ENCODE peak calls at places on chromosomes 7 and 10, in nine cellular contexts. One of them, this sample, is unnamed.

GRCh38 chr10:43166207-43166878 is 28.1 kb downstream of the CSGALNACT2 start:
- DNase-seq in AG04450: no peak
- DNase-seq in thyroid gland: no peak
- DNase-seq in progenitor cell of endocrine pancreas: no peak
- DNase-seq in lower leg skin: no peak
- DNase-seq in breast epithelium: no peak
- DNase-seq in cardiac muscle cell: no peak
- DNase-seq in dorsolateral prefrontal cortex: no peak
- DNase-seq in osteocyte: no peak
- DNase-seq in this sample: no peak

GRCh38 chr10:77390481-77390891 is 247.1 kb downstream of the KCNMA1 start:
- DNase-seq in cardiac muscle cell: peak; percentile 10
- DNase-seq in progenitor cell of endocrine pancreas: no peak
- DNase-seq in breast epithelium: peak; percentile 53
- DNase-seq in osteocyte: no peak
- DNase-seq in AG04450: no peak
- DNase-seq in dorsolateral prefrontal cortex: no peak
- DNase-seq in lower leg skin: peak; percentile 60
- DNase-seq in thyroid gland: no peak
- DNase-seq in this sample: no peak

GRCh38 chr7:17301491-17302101 is 3.1 kb downstream of the AHR start:
- DNase-seq in cardiac muscle cell: peak; percentile 62
- DNase-seq in progenitor cell of endocrine pancreas: no peak
- DNase-seq in breast epithelium: no peak
- DNase-seq in dorsolateral prefrontal cortex: no peak
- DNase-seq in thyroid gland: peak; percentile 41
- DNase-seq in lower leg skin: no peak
- DNase-seq in osteocyte: no peak
- DNase-seq in AG04450: no peak
- DNase-seq in this sample: no peak

GRCh38 chr10:4763960-4764428 is 62.0 kb upstream of the AKR1E2 start:
- DNase-seq in dorsolateral prefrontal cortex: no peak
- DNase-seq in lower leg skin: no peak
- DNase-seq in progenitor cell of endocrine pancreas: no peak
- DNase-seq in osteocyte: no peak
- DNase-seq in thyroid gland: no peak
- DNase-seq in breast epithelium: no peak
- DNase-seq in cardiac muscle cell: peak; percentile 60
- DNase-seq in AG04450: peak; percentile 44
- DNase-seq in this sample: no peak

GRCh38 chr7:35513828-35514227 is 181.1 kb downstream of the HERPUD2 start:
- DNase-seq in thyroid gland: no peak
- DNase-seq in progenitor cell of endocrine pancreas: no peak
- DNase-seq in AG04450: no peak
- DNase-seq in breast epithelium: no peak
- DNase-seq in lower leg skin: no peak
- DNase-seq in dorsolateral prefrontal cortex: no peak
- DNase-seq in cardiac muscle cell: peak; percentile 13
- DNase-seq in osteocyte: no peak
- DNase-seq in this sample: no peak

GRCh38 chr7:42843209-42843800 is 68.6 kb downstream of the C7orf25 start:
- DNase-seq in thyroid gland: peak; percentile 45
- DNase-seq in osteocyte: no peak
- DNase-seq in progenitor cell of endocrine pancreas: no peak
- DNase-seq in breast epithelium: no peak
- DNase-seq in lower leg skin: no peak
- DNase-seq in AG04450: no peak
- DNase-seq in dorsolateral prefrontal cortex: peak; percentile 46
- DNase-seq in cardiac muscle cell: peak; percentile 65
- DNase-seq in this sample: no peak

GRCh38 chr10:86597306-86597705 is 57.0 kb upstream of the OPN4 start:
- DNase-seq in osteocyte: no peak
- DNase-seq in breast epithelium: no peak
- DNase-seq in lower leg skin: no peak
- DNase-seq in progenitor cell of endocrine pancreas: no peak
- DNase-seq in cardiac muscle cell: no peak
- DNase-seq in dorsolateral prefrontal cortex: no peak
- DNase-seq in thyroid gland: no peak
- DNase-seq in AG04450: no peak
- DNase-seq in this sample: no peak

GRCh38 chr7:99061001-99061779 is 82.7 kb downstream of the SMURF1 start:
- DNase-seq in thyroid gland: no peak
- DNase-seq in osteocyte: no peak
- DNase-seq in AG04450: no peak
- DNase-seq in breast epithelium: no peak
- DNase-seq in dorsolateral prefrontal cortex: no peak
- DNase-seq in cardiac muscle cell: no peak
- DNase-seq in progenitor cell of endocrine pancreas: no peak
- DNase-seq in lower leg skin: no peak
- DNase-seq in this sample: no peak

GRCh38 chr7:125119559-125120115 is 190.0 kb upstream of the POT1 start:
- DNase-seq in thyroid gland: no peak
- DNase-seq in cardiac muscle cell: no peak
- DNase-seq in progenitor cell of endocrine pancreas: no peak
- DNase-seq in dorsolateral prefrontal cortex: no peak
- DNase-seq in breast epithelium: no peak
- DNase-seq in AG04450: no peak
- DNase-seq in osteocyte: no peak
- DNase-seq in lower leg skin: no peak
- DNase-seq in this sample: no peak

GRCh38 chr10:89163265-89163995 is 43.7 kb downstream of the CH25H start:
- DNase-seq in dorsolateral prefrontal cortex: peak; percentile 50
- DNase-seq in osteocyte: no peak
- DNase-seq in breast epithelium: peak; percentile 22
- DNase-seq in thyroid gland: peak; percentile 3
- DNase-seq in lower leg skin: peak; percentile 90
- DNase-seq in AG04450: no peak
- DNase-seq in progenitor cell of endocrine pancreas: no peak
- DNase-seq in cardiac muscle cell: peak; percentile 47
- DNase-seq in this sample: no peak

GRCh38 chr7:130207033-130207432 is 627 bp upstream of the SSMEM1 start:
- DNase-seq in lower leg skin: no peak
- DNase-seq in breast epithelium: no peak
- DNase-seq in AG04450: no peak
- DNase-seq in thyroid gland: no peak
- DNase-seq in dorsolateral prefrontal cortex: no peak
- DNase-seq in progenitor cell of endocrine pancreas: no peak
- DNase-seq in osteocyte: no peak
- DNase-seq in cardiac muscle cell: no peak
- DNase-seq in this sample: no peak

GRCh38 chr10:59898125-59898835 is 8.1 kb downstream of the CCDC6 start:
- DNase-seq in breast epithelium: no peak
- DNase-seq in lower leg skin: no peak
- DNase-seq in cardiac muscle cell: no peak
- DNase-seq in dorsolateral prefrontal cortex: no peak
- DNase-seq in progenitor cell of endocrine pancreas: no peak
- DNase-seq in thyroid gland: no peak
- DNase-seq in AG04450: no peak
- DNase-seq in osteocyte: no peak
- DNase-seq in this sample: no peak

GRCh38 chr7:320297-320696 is 30.3 kb downstream of the FOXL3 start:
- DNase-seq in progenitor cell of endocrine pancreas: no peak
- DNase-seq in cardiac muscle cell: no peak
- DNase-seq in breast epithelium: no peak
- DNase-seq in lower leg skin: no peak
- DNase-seq in thyroid gland: no peak
- DNase-seq in osteocyte: no peak
- DNase-seq in dorsolateral prefrontal cortex: no peak
- DNase-seq in AG04450: no peak
- DNase-seq in this sample: no peak

GRCh38 chr10:71799785-71800453 is 26.6 kb upstream of the VSIR start:
- DNase-seq in progenitor cell of endocrine pancreas: no peak
- DNase-seq in cardiac muscle cell: peak; percentile 32
- DNase-seq in breast epithelium: no peak
- DNase-seq in thyroid gland: no peak
- DNase-seq in dorsolateral prefrontal cortex: no peak
- DNase-seq in osteocyte: no peak
- DNase-seq in lower leg skin: no peak
- DNase-seq in AG04450: no peak
- DNase-seq in this sample: no peak

GRCh38 chr7:1458676-1459511 is at the start of gene MICALL2:
- DNase-seq in lower leg skin: peak; percentile 96
- DNase-seq in progenitor cell of endocrine pancreas: no peak
- DNase-seq in osteocyte: peak; percentile 92
- DNase-seq in AG04450: peak; percentile 65
- DNase-seq in thyroid gland: peak; percentile 84
- DNase-seq in dorsolateral prefrontal cortex: no peak
- DNase-seq in cardiac muscle cell: peak; percentile 86
- DNase-seq in breast epithelium: peak; percentile 64
- DNase-seq in this sample: peak; percentile 38

DNA sequence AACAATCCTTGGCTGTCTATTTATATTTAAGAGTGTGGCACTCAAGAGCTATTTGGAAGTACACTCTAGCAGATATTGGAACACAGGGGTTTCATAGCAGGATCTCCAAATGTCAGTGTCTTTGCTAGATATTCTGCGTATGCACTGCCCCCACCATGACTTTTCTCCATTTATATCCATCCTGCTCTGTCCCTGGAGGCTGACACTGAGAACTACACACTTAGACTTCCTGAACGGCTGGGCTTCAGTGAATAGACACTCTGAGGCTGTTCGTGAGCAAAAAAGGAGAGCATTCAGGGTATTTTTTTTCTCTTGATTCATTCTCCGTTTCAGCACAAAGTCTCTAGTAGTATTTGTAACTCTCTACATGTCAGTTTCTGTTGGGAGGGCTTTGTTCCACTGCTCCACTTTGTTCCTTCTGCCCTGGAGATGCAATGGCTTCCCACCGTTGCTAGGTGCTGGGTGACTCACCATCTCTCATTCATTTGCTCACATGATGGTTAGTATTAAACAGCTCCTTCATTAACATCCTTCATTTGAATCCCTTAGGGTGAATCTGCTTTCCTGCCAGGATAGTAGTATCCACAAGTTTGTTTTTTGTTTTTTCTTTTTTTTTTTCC is 155.9 kb upstream of the SLC13A1 start:
- DNase-seq in AG04450: no peak
- DNase-seq in progenitor cell of endocrine pancreas: no peak
- DNase-seq in lower leg skin: no peak
- DNase-seq in osteocyte: no peak
- DNase-seq in cardiac muscle cell: peak; percentile 34
- DNase-seq in thyroid gland: no peak
- DNase-seq in breast epithelium: no peak
- DNase-seq in dorsolateral prefrontal cortex: no peak
- DNase-seq in this sample: no peak
- TF ChIP-seq CTCF in AG04450: no peak
- TF ChIP-seq CTCF in progenitor cell of endocrine pancreas: no peak
- TF ChIP-seq CTCF in lower leg skin: no peak
- TF ChIP-seq CTCF in osteocyte: peak; percentile 8
- TF ChIP-seq CTCF in cardiac muscle cell: peak; percentile 18
- TF ChIP-seq CTCF in thyroid gland: no peak
- TF ChIP-seq CTCF in breast epithelium: no peak
- TF ChIP-seq CTCF in dorsolateral prefrontal cortex: no peak
- TF ChIP-seq CTCF in this sample: no peak

DNA sequence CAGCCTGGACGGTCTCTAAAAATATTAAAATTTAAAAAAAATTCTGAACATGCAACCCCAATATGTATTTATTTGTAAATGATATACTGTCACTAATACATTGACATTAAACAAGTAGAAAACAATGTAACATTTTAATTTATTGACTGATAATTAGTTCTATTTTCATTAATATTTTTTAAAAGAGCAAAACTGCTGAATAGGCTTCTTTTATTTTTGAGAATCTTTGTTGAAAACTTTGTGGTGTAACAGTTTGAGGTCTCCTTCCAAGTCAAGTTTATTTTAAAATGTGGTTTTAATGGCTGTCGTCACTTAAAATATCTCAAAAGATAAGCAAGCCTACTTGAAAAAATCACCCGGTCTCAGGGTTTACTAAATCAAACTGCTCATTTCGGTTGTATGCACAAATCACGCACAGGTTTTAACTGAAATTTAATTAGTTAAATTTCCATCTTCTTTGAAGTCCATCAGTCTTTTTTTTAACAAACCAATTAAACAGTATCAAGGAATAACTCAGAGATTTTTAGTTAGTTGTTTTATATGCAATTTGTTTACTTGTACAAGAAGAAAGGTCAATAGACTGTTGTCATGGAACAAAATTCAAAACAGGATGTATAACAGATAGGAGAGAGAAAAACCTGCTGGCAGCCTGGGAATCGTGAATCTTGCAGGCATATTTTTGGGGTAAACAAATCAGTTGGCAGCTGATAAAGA is 9.8 kb upstream of the EDRF1 start:
- DNase-seq in lower leg skin: no peak
- DNase-seq in AG04450: no peak
- DNase-seq in thyroid gland: no peak
- DNase-seq in osteocyte: no peak
- DNase-seq in cardiac muscle cell: peak; percentile 37
- DNase-seq in breast epithelium: no peak
- DNase-seq in dorsolateral prefrontal cortex: no peak
- DNase-seq in progenitor cell of endocrine pancreas: no peak
- DNase-seq in this sample: no peak
- TF ChIP-seq CTCF in lower leg skin: no peak
- TF ChIP-seq CTCF in AG04450: no peak
- TF ChIP-seq CTCF in thyroid gland: no peak
- TF ChIP-seq CTCF in osteocyte: no peak
- TF ChIP-seq CTCF in cardiac muscle cell: no peak
- TF ChIP-seq CTCF in breast epithelium: no peak
- TF ChIP-seq CTCF in dorsolateral prefrontal cortex: no peak
- TF ChIP-seq CTCF in progenitor cell of endocrine pancreas: no peak
- TF ChIP-seq CTCF in this sample: no peak

DNA sequence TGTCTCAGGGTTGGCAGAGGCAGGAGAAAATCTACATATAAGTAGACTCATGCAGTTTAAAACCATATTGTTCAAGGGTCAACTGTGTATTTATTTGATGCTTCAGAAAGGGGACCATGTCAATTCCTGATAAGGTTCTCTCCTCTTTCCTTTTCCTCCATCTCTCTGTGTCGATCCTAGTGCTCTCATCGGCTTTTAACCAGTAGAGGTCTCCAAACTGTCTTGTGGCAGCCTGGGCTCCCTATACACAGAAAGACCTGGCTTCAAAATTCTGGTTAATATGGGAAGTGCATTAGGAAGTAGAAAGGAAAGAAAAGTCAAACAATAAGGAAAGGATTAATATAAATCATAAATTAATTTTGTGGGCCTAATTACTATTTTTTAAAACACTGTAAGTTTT is 304.4 kb upstream of the C7orf33 start:
- DNase-seq in progenitor cell of endocrine pancreas: no peak
- DNase-seq in cardiac muscle cell: peak; percentile 10
- DNase-seq in thyroid gland: no peak
- DNase-seq in AG04450: no peak
- DNase-seq in dorsolateral prefrontal cortex: no peak
- DNase-seq in osteocyte: no peak
- DNase-seq in lower leg skin: no peak
- DNase-seq in breast epithelium: no peak
- DNase-seq in this sample: no peak
- TF ChIP-seq CTCF in progenitor cell of endocrine pancreas: peak; percentile 62
- TF ChIP-seq CTCF in cardiac muscle cell: peak; percentile 38
- TF ChIP-seq CTCF in thyroid gland: peak; percentile 13
- TF ChIP-seq CTCF in AG04450: no peak
- TF ChIP-seq CTCF in dorsolateral prefrontal cortex: peak; percentile 48
- TF ChIP-seq CTCF in osteocyte: peak; percentile 55
- TF ChIP-seq CTCF in lower leg skin: no peak
- TF ChIP-seq CTCF in breast epithelium: no peak
- TF ChIP-seq CTCF in this sample: no peak

DNA sequence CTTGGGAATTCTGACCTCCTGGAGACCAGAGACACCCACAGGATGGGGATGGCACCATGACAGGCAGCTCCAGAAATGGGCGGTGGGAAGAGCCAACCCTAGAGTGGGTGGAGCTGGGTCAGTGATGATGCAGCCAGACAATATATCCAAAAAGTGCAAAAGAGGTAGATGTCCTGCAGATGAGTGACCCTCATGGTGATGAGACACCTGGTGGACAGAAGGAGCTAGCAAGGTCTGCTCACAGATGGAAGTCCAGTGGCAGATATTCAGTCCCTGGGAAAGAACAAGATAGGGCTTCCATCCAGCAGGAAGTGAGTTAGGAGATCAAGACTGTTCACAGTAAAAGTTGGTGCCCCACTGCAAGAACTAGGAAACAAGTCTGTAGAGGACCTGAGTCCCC is 19.2 kb upstream of the GRB10 start:
- DNase-seq in progenitor cell of endocrine pancreas: no peak
- DNase-seq in lower leg skin: no peak
- DNase-seq in cardiac muscle cell: no peak
- DNase-seq in AG04450: no peak
- DNase-seq in dorsolateral prefrontal cortex: no peak
- DNase-seq in breast epithelium: no peak
- DNase-seq in osteocyte: no peak
- DNase-seq in thyroid gland: no peak
- DNase-seq in this sample: no peak
- TF ChIP-seq CTCF in progenitor cell of endocrine pancreas: no peak
- TF ChIP-seq CTCF in lower leg skin: no peak
- TF ChIP-seq CTCF in cardiac muscle cell: no peak
- TF ChIP-seq CTCF in AG04450: no peak
- TF ChIP-seq CTCF in dorsolateral prefrontal cortex: no peak
- TF ChIP-seq CTCF in breast epithelium: no peak
- TF ChIP-seq CTCF in osteocyte: no peak
- TF ChIP-seq CTCF in thyroid gland: no peak
- TF ChIP-seq CTCF in this sample: no peak